ENCODE peak calls at places on chromosomes 2 and 18, in eight cellular contexts. One of them, this sample, is unnamed.
A peak's percentile ranks its signal among the peaks of the same experiment; 100 is the strongest.

GRCh38 chr2:8242734-8243133 is 439.1 kb upstream of the ID2 start:
- DNase-seq in GM13977: no peak
- DNase-seq in effector CD8-positive, alpha-beta T cell: no peak
- DNase-seq in CD4-positive, alpha-beta T cell: no peak
- DNase-seq in kidney epithelial cell: no peak
- DNase-seq in GM19239: no peak
- DNase-seq in left ventricle myocardium inferior: no peak
- DNase-seq in NAMALWA: no peak
- DNase-seq in this sample: no peak

GRCh38 chr2:32360416-32360815 is 3.6 kb downstream of the BIRC6 start:
- DNase-seq in GM13977: no peak
- DNase-seq in effector CD8-positive, alpha-beta T cell: no peak
- DNase-seq in CD4-positive, alpha-beta T cell: no peak
- DNase-seq in kidney epithelial cell: peak; percentile 19
- DNase-seq in GM19239: no peak
- DNase-seq in left ventricle myocardium inferior: no peak
- DNase-seq in NAMALWA: no peak
- DNase-seq in this sample: no peak

GRCh38 chr2:27431395-27431794 is 3.0 kb downstream of the NRBP1 start:
- DNase-seq in GM13977: no peak
- DNase-seq in effector CD8-positive, alpha-beta T cell: no peak
- DNase-seq in CD4-positive, alpha-beta T cell: no peak
- DNase-seq in kidney epithelial cell: no peak
- DNase-seq in GM19239: no peak
- DNase-seq in left ventricle myocardium inferior: no peak
- DNase-seq in NAMALWA: peak; percentile 37
- DNase-seq in this sample: peak; percentile 22

GRCh38 chr2:171319164-171319810 is 114.5 kb downstream of the METTL8 start:
- DNase-seq in GM13977: peak; percentile 48
- DNase-seq in effector CD8-positive, alpha-beta T cell: no peak
- DNase-seq in CD4-positive, alpha-beta T cell: peak; percentile 12
- DNase-seq in kidney epithelial cell: no peak
- DNase-seq in GM19239: no peak
- DNase-seq in left ventricle myocardium inferior: no peak
- DNase-seq in NAMALWA: peak; percentile 77
- DNase-seq in this sample: no peak

GRCh38 chr2:95277246-95277906 is 3.1 kb downstream of the PROM2 start:
- DNase-seq in GM13977: no peak
- DNase-seq in effector CD8-positive, alpha-beta T cell: no peak
- DNase-seq in CD4-positive, alpha-beta T cell: no peak
- DNase-seq in kidney epithelial cell: no peak
- DNase-seq in GM19239: no peak
- DNase-seq in left ventricle myocardium inferior: peak; percentile 5
- DNase-seq in NAMALWA: peak; percentile 45
- DNase-seq in this sample: no peak

GRCh38 chr2:126761981-126762878 is 106.3 kb downstream of the GYPC start:
- DNase-seq in GM13977: no peak
- DNase-seq in effector CD8-positive, alpha-beta T cell: peak; percentile 16
- DNase-seq in CD4-positive, alpha-beta T cell: peak; percentile 48
- DNase-seq in kidney epithelial cell: no peak
- DNase-seq in GM19239: no peak
- DNase-seq in left ventricle myocardium inferior: no peak
- DNase-seq in NAMALWA: no peak
- DNase-seq in this sample: no peak

GRCh38 chr18:31424383-31424988 is 23.1 kb upstream of the DSG3 start:
- DNase-seq in GM13977: peak; percentile 29
- DNase-seq in effector CD8-positive, alpha-beta T cell: no peak
- DNase-seq in CD4-positive, alpha-beta T cell: no peak
- DNase-seq in kidney epithelial cell: peak; percentile 26
- DNase-seq in GM19239: no peak
- DNase-seq in left ventricle myocardium inferior: no peak
- DNase-seq in NAMALWA: peak; percentile 58
- DNase-seq in this sample: no peak

GRCh38 chr2:234304945-234305344 is 191.9 kb downstream of the ARL4C start:
- DNase-seq in GM13977: no peak
- DNase-seq in effector CD8-positive, alpha-beta T cell: no peak
- DNase-seq in CD4-positive, alpha-beta T cell: no peak
- DNase-seq in kidney epithelial cell: no peak
- DNase-seq in GM19239: no peak
- DNase-seq in left ventricle myocardium inferior: no peak
- DNase-seq in NAMALWA: no peak
- DNase-seq in this sample: no peak

GRCh38 chr2:71612581-71613520 is 159.5 kb downstream of the DYSF start:
- DNase-seq in GM13977: no peak
- DNase-seq in effector CD8-positive, alpha-beta T cell: no peak
- DNase-seq in CD4-positive, alpha-beta T cell: no peak
- DNase-seq in kidney epithelial cell: no peak
- DNase-seq in GM19239: no peak
- DNase-seq in left ventricle myocardium inferior: no peak
- DNase-seq in NAMALWA: no peak
- DNase-seq in this sample: no peak

GRCh38 chr2:19802088-19802806 is 99.5 kb downstream of the TTC32 start:
- DNase-seq in GM13977: no peak
- DNase-seq in effector CD8-positive, alpha-beta T cell: no peak
- DNase-seq in CD4-positive, alpha-beta T cell: no peak
- DNase-seq in kidney epithelial cell: peak; percentile 65
- DNase-seq in GM19239: no peak
- DNase-seq in left ventricle myocardium inferior: no peak
- DNase-seq in NAMALWA: no peak
- DNase-seq in this sample: no peak

GRCh38 chr2:159516241-159516758 is 100.0 kb downstream of the BAZ2B start:
- DNase-seq in GM13977: peak; percentile 59
- DNase-seq in effector CD8-positive, alpha-beta T cell: no peak
- DNase-seq in CD4-positive, alpha-beta T cell: no peak
- DNase-seq in kidney epithelial cell: no peak
- DNase-seq in GM19239: peak; percentile 7
- DNase-seq in left ventricle myocardium inferior: no peak
- DNase-seq in NAMALWA: peak; percentile 90
- DNase-seq in this sample: peak; percentile 63

GRCh38 chr18:74567805-74568204 is 29.9 kb upstream of the ZNF407 start:
- DNase-seq in GM13977: no peak
- DNase-seq in effector CD8-positive, alpha-beta T cell: no peak
- DNase-seq in CD4-positive, alpha-beta T cell: no peak
- DNase-seq in kidney epithelial cell: no peak
- DNase-seq in GM19239: no peak
- DNase-seq in left ventricle myocardium inferior: no peak
- DNase-seq in NAMALWA: peak; percentile 29
- DNase-seq in this sample: no peak

GRCh38 chr2:39723946-39724827 is 54.9 kb downstream of the THUMPD2 start:
- DNase-seq in GM13977: no peak
- DNase-seq in effector CD8-positive, alpha-beta T cell: no peak
- DNase-seq in CD4-positive, alpha-beta T cell: no peak
- DNase-seq in kidney epithelial cell: no peak
- DNase-seq in GM19239: no peak
- DNase-seq in left ventricle myocardium inferior: no peak
- DNase-seq in NAMALWA: no peak
- DNase-seq in this sample: no peak

GRCh38 chr2:34570266-34570872 is 971.3 kb upstream of the FAM98A start:
- DNase-seq in GM13977: no peak
- DNase-seq in effector CD8-positive, alpha-beta T cell: no peak
- DNase-seq in CD4-positive, alpha-beta T cell: no peak
- DNase-seq in kidney epithelial cell: peak; percentile 7
- DNase-seq in GM19239: no peak
- DNase-seq in left ventricle myocardium inferior: no peak
- DNase-seq in NAMALWA: peak; percentile 24
- DNase-seq in this sample: peak; percentile 27

GRCh38 chr2:119155633-119156032 is 2.9 kb downstream of the C1QL2 start:
- DNase-seq in GM13977: no peak
- DNase-seq in effector CD8-positive, alpha-beta T cell: no peak
- DNase-seq in CD4-positive, alpha-beta T cell: no peak
- DNase-seq in kidney epithelial cell: no peak
- DNase-seq in GM19239: no peak
- DNase-seq in left ventricle myocardium inferior: no peak
- DNase-seq in NAMALWA: no peak
- DNase-seq in this sample: no peak

GRCh38 chr2:166011660-166012059 is 58.1 kb upstream of the TTC21B start:
- DNase-seq in GM13977: no peak
- DNase-seq in effector CD8-positive, alpha-beta T cell: no peak
- DNase-seq in CD4-positive, alpha-beta T cell: no peak
- DNase-seq in kidney epithelial cell: no peak
- DNase-seq in GM19239: no peak
- DNase-seq in left ventricle myocardium inferior: no peak
- DNase-seq in NAMALWA: no peak
- DNase-seq in this sample: no peak